ENCODE peak calls at places on chromosomes 6 and 20, in four cellular contexts. Z is body of pancreas, B is IMR-90, W is GM12878. U is an unnamed sample.
A peak's percentile ranks its signal among the peaks of the same experiment; 100 is the strongest.

GRCh38 chr6:151240036-151240685 is 394 bp downstream of the AKAP12 start:
- DNase-seq in W (no peak), B (peak; percentile 64), Z (peak; percentile 47), U (peak; percentile 66)

GRCh38 chr20:10671850-10672578 is 1.8 kb downstream of the JAG1 start:
- DNase-seq in B (peak; percentile 46), Z (peak; percentile 72), W (no peak), U (peak; percentile 76)

GRCh38 chr6:56079761-56080540 is 167.4 kb downstream of the COL21A1 start:
- DNase-seq in Z (no peak), B (no peak), W (no peak), U (no peak)

GRCh38 chr20:36969478-36970186 is 18.1 kb upstream of the SAMHD1 start:
- DNase-seq in Z (no peak), B (no peak), W (no peak), U (no peak)

GRCh38 chr20:24406761-24407550 is 62.5 kb upstream of the SYNDIG1 start:
- DNase-seq in W (no peak), Z (no peak), B (no peak), U (no peak)

GRCh38 chr6:168292911-168293310 is 26.7 kb downstream of the DACT2 start:
- DNase-seq in Z (no peak), B (no peak), W (no peak), U (no peak)

GRCh38 chr6:81969814-81970213 is 217.3 kb upstream of the TENT5A start:
- DNase-seq in Z (no peak), B (no peak), W (no peak), U (peak; percentile 28)

GRCh38 chr6:166672146-166672545 is 45.1 kb upstream of the RPS6KA2 start:
- DNase-seq in W (no peak), Z (no peak), B (no peak), U (no peak)

GRCh38 chr20:61951695-61952533 is 113.8 kb downstream of the TAF4 start:
- DNase-seq in Z (peak; percentile 6), W (no peak), B (peak; percentile 28), U (peak; percentile 28)

GRCh38 chr20:47489448-47489872 is 12.2 kb upstream of the NCOA3 start:
- DNase-seq in B (no peak), W (no peak), Z (no peak), U (peak; percentile 60)

GRCh38 chr6:36160147-36160760 is 29.9 kb downstream of the MAPK13 start:
- DNase-seq in B (peak; percentile 36), W (no peak), Z (no peak), U (no peak)

GRCh38 chr6:12363651-12364381 is 73.7 kb downstream of the EDN1 start:
- DNase-seq in B (no peak), Z (peak; percentile 72), W (peak; percentile 95), U (peak; percentile 58)

GRCh38 chr20:31572042-31572700 is 32.9 kb upstream of the ID1 start:
- DNase-seq in B (no peak), Z (no peak), W (no peak), U (no peak)

GRCh38 chr20:21387528-21387927 is 9.8 kb downstream of the NKX2-4 start:
- DNase-seq in Z (no peak), W (no peak), B (no peak), U (no peak)

GRCh38 chr20:13581451-13581850 is 57.3 kb downstream of the TASP1 start:
- DNase-seq in W (no peak), Z (no peak), B (no peak), U (no peak)

GRCh38 chr6:25251426-25251825 is 27.7 kb upstream of the CARMIL1 start:
- DNase-seq in Z (no peak), B (no peak), W (no peak), U (no peak)

GRCh38 chr6:24517659-24518538 is 23.1 kb downstream of the ALDH5A1 start:
- DNase-seq in Z (no peak), B (no peak), W (peak; percentile 64), U (no peak)

GRCh38 chr6:84346372-84346771 is 118.9 kb upstream of the CEP162 start:
- DNase-seq in B (no peak), Z (no peak), W (no peak), U (no peak)

GRCh38 chr6:119566546-119567263 is 217.1 kb upstream of the MAN1A1 start:
- DNase-seq in B (no peak), Z (no peak), W (no peak), U (no peak)

GRCh38 chr6:38131527-38131965 is 312.0 kb downstream of the ZFAND3 start:
- DNase-seq in B (peak; percentile 99), Z (no peak), W (no peak), U (no peak)

GRCh38 chr20:6053776-6054688 is at the start of gene LRRN4:
- DNase-seq in B (peak; percentile 26), W (no peak), Z (peak; percentile 57), U (no peak)

GRCh38 chr20:23013429-23013828 is 21.7 kb upstream of the SSTR4 start:
- DNase-seq in W (no peak), B (no peak), Z (no peak), U (no peak)

GRCh38 chr20:3307695-3308094 is 68.7 kb upstream of the SLC4A11 start:
- DNase-seq in Z (no peak), W (no peak), B (peak; percentile 19), U (no peak)

GRCh38 chr20:17654649-17655285 is 27.3 kb downstream of the RRBP1 start:
- DNase-seq in B (peak; percentile 52), Z (peak; percentile 38), W (no peak), U (no peak)

GRCh38 chr6:38137609-38138008 is 318.1 kb downstream of the ZFAND3 start:
- DNase-seq in Z (no peak), W (no peak), B (no peak), U (no peak)

GRCh38 chr6:55636406-55637102 is 57.6 kb upstream of the HMGCLL1 start:
- DNase-seq in Z (no peak), B (peak; percentile 76), W (no peak), U (no peak)

DNA sequence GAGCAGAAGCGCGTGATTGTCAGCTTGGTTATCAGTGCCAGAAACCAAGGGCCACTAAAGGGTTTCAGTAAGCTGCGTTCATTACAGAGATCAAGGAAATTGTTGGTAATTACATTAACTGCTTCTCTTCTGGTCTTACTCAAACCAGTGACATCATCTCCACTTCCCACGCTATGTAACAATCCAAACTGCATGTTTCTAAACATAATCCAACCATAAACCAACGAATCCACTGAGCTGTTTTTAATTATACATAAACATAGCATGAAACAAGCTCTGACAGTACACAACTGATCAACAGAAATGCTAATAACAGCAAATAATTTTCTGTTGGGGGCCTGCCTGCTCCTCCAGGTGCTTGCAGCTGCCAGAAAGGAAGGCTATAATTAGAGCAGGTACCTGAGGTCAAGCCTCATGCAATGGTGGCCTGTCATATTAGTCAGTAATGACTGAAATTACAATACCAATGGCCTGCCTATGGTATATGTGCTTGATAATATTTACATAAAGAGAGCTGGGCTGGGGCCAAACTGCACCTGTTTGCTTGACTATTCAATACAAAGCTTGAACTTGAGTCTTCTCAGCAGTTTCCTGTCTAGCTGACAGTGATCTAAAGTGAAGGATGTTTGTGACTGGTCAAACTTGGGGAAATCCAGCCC is 40.1 kb downstream of the ILRUN start:
- DNase-seq in Z (peak; percentile 56), W (peak; percentile 97), B (peak; percentile 90), U (no peak)
- H3K27ac ChIP-seq in Z (peak overlapping the region; percentile 86), W (peak overlapping the region; percentile 100), B (peak overlapping the region; percentile 89), U (peak overlapping the region; percentile 87)

GRCh38 chr6:27617700-27618689 is 145.1 kb upstream of the ZNF184 start:
- DNase-seq in B (peak; percentile 9), Z (no peak), W (no peak), U (no peak)
- TF ChIP-seq CTCF in B (no peak), Z (no peak), W (no peak), U (no peak)

GRCh38 chr6:113669641-113670040 is 187.5 kb upstream of the MARCKS start:
- DNase-seq in B (no peak), W (no peak), Z (no peak), U (no peak)
- H3K27ac ChIP-seq in B (no peak overlapping the region), W (no peak overlapping the region), Z (no peak overlapping the region), U (peak overlapping the region; percentile 37)

DNA sequence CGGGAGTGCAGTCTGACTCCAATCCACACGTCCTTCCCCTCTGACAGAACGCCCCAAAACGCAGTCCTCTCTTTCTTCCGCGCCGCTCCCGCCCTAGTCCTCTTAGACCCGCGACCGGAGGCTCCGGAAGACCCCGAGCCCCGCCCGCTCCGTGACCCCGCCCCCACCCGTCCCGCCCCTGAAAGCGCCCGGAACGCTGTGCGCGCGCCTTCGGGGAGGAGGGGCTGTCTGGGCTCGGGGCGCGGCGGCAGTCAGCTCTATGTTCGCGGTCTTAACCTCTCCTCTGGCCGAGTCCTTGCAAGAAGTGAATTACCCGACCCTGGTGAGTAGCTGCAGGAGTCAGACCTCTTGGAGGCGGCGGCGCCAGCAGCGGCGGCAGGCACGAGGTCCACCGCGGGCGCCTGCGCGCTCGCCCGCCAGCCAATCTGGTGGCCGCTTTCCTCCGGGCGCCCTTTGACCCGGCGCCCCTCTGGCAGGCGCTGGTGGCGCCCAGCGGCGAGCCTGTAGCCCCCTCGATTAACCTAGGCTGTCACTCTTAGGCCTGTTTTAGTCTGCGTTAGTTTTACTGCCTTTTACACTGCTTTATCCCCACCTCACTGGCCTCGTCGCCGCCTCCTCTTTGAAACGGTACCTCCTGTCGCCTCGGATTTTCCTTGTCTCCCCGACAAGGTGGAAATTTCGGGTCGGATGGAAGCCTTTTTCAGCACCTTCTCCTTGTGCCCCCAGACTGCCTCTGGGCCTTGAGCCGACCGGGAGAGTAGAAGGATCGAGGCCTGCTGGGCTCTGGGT is at the start of gene MANEA:
- DNase-seq in W (peak; percentile 46), Z (peak; percentile 75), B (peak; percentile 85), U (peak; percentile 87)
- TF ChIP-seq CTCF in W (no peak), Z (no peak), B (no peak), U (peak; percentile 8)

GRCh38 chr20:59158673-59159072 is 4.9 kb upstream of the ZNF831 start:
- DNase-seq in Z (no peak), W (no peak), B (no peak), U (no peak)
- H3K27ac ChIP-seq in Z (no peak overlapping the region), W (no peak overlapping the region), B (no peak overlapping the region), U (no peak overlapping the region)

GRCh38 chr20:35295674-35296073 is 3.4 kb upstream of the FAM83C start:
- DNase-seq in B (no peak), W (no peak), Z (no peak), U (no peak)

GRCh38 chr20:35298264-35298663 is 6.0 kb upstream of the FAM83C start:
- DNase-seq in Z (no peak), W (no peak), B (no peak), U (no peak)

GRCh38 chr20:35296101-35296554 is 3.9 kb upstream of the FAM83C start:
- DNase-seq in Z (no peak), W (no peak), B (no peak), U (no peak)

GRCh38 chr20:35297740-35298139 is 5.5 kb upstream of the FAM83C start:
- DNase-seq in W (no peak), B (no peak), Z (no peak), U (no peak)

GRCh38 chr20:35297153-35297552 is 4.9 kb upstream of the FAM83C start:
- DNase-seq in B (no peak), Z (no peak), W (no peak), U (no peak)
- TF ChIP-seq CTCF in B (no peak), Z (no peak), W (no peak), U (no peak)